ENCODE peak calls at places on chromosome 9, in ten cellular contexts. One of them, this sample, is unnamed.

GRCh38 chr9:134698111-134698510 is 56.5 kb downstream of the COL5A1 start:
- DNase-seq in IMR-90: no peak
- DNase-seq in HepG2: no peak
- DNase-seq in endodermal cell: no peak
- DNase-seq in astrocyte: no peak
- DNase-seq in fibroblast of lung: no peak
- DNase-seq in HCT116: no peak
- DNase-seq in SK-N-SH: no peak
- DNase-seq in kidney: peak
- DNase-seq in PC-3: no peak
- DNase-seq in this sample: no peak

GRCh38 chr9:123424131-123424530 is 68.1 kb downstream of the CRB2 start:
- DNase-seq in IMR-90: no peak
- DNase-seq in HepG2: no peak
- DNase-seq in endodermal cell: peak
- DNase-seq in astrocyte: no peak
- DNase-seq in fibroblast of lung: no peak
- DNase-seq in HCT116: no peak
- DNase-seq in SK-N-SH: no peak
- DNase-seq in kidney: no peak
- DNase-seq in PC-3: no peak
- DNase-seq in this sample: no peak

GRCh38 chr9:71249729-71250317 is 128.4 kb upstream of the TRPM3 start:
- DNase-seq in IMR-90: peak
- DNase-seq in HepG2: peak
- DNase-seq in endodermal cell: peak
- DNase-seq in astrocyte: peak
- DNase-seq in fibroblast of lung: peak
- DNase-seq in HCT116: peak
- DNase-seq in SK-N-SH: peak
- DNase-seq in kidney: no peak
- DNase-seq in PC-3: peak
- DNase-seq in this sample: peak

GRCh38 chr9:111427186-111427585 is 57.0 kb downstream of the ECPAS start:
- DNase-seq in IMR-90: peak
- DNase-seq in HepG2: no peak
- DNase-seq in endodermal cell: no peak
- DNase-seq in astrocyte: peak
- DNase-seq in fibroblast of lung: peak
- DNase-seq in HCT116: peak
- DNase-seq in SK-N-SH: no peak
- DNase-seq in kidney: no peak
- DNase-seq in PC-3: peak
- DNase-seq in this sample: no peak

GRCh38 chr9:94156549-94157407 is 72.5 kb downstream of the PTPDC1 start:
- DNase-seq in IMR-90: peak
- DNase-seq in HepG2: peak
- DNase-seq in endodermal cell: peak
- DNase-seq in astrocyte: peak
- DNase-seq in fibroblast of lung: peak
- DNase-seq in HCT116: no peak
- DNase-seq in SK-N-SH: no peak
- DNase-seq in kidney: peak
- DNase-seq in PC-3: peak
- DNase-seq in this sample: peak

GRCh38 chr9:114923918-114924317 is 6.5 kb downstream of the TNFSF8 start:
- DNase-seq in IMR-90: no peak
- DNase-seq in HepG2: no peak
- DNase-seq in endodermal cell: no peak
- DNase-seq in astrocyte: no peak
- DNase-seq in fibroblast of lung: no peak
- DNase-seq in HCT116: no peak
- DNase-seq in SK-N-SH: no peak
- DNase-seq in kidney: no peak
- DNase-seq in PC-3: no peak
- DNase-seq in this sample: no peak

GRCh38 chr9:137461663-137462395 is 2.7 kb upstream of the NSMF start:
- DNase-seq in IMR-90: no peak
- DNase-seq in HepG2: no peak
- DNase-seq in endodermal cell: peak
- DNase-seq in astrocyte: no peak
- DNase-seq in fibroblast of lung: no peak
- DNase-seq in HCT116: peak
- DNase-seq in SK-N-SH: no peak
- DNase-seq in kidney: peak
- DNase-seq in PC-3: no peak
- DNase-seq in this sample: no peak

GRCh38 chr9:126327750-126328120 is 1.1 kb downstream of the MVB12B start:
- DNase-seq in IMR-90: no peak
- DNase-seq in HepG2: no peak
- DNase-seq in endodermal cell: no peak
- DNase-seq in astrocyte: no peak
- DNase-seq in fibroblast of lung: no peak
- DNase-seq in HCT116: no peak
- DNase-seq in SK-N-SH: peak
- DNase-seq in kidney: no peak
- DNase-seq in PC-3: no peak
- DNase-seq in this sample: no peak

GRCh38 chr9:93064392-93065124 is 6.1 kb downstream of the SUSD3 start:
- DNase-seq in IMR-90: no peak
- DNase-seq in HepG2: no peak
- DNase-seq in endodermal cell: peak
- DNase-seq in astrocyte: peak
- DNase-seq in fibroblast of lung: peak
- DNase-seq in HCT116: no peak
- DNase-seq in SK-N-SH: no peak
- DNase-seq in kidney: peak
- DNase-seq in PC-3: no peak
- DNase-seq in this sample: peak

GRCh38 chr9:26375448-26375847 is 517.2 kb downstream of the CAAP1 start:
- DNase-seq in IMR-90: peak
- DNase-seq in HepG2: no peak
- DNase-seq in endodermal cell: no peak
- DNase-seq in astrocyte: no peak
- DNase-seq in fibroblast of lung: peak
- DNase-seq in HCT116: no peak
- DNase-seq in SK-N-SH: no peak
- DNase-seq in kidney: no peak
- DNase-seq in PC-3: peak
- DNase-seq in this sample: no peak

DNA sequence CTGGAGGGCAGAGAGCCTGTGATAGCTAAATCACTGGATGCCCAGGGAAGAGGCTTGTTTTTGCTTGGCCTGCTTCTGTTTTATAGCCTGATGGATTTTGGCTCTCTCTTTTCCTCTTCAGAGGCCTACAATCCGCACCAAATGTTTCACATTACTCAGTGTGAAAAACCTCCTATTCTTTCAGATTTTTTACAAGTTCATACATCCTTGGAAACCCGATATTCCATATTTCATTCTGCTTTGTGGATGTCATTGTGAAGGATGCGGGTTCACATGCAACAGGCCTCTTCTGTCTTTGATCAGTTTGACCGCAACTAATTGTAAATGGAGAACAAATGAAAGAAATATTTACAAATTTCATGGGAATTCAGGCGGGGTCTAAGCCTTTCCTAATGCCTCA is 269.9 kb downstream of the DMRT2 start:
- DNase-seq in IMR-90: no peak
- DNase-seq in HepG2: no peak
- DNase-seq in endodermal cell: no peak
- DNase-seq in astrocyte: no peak
- DNase-seq in fibroblast of lung: no peak
- DNase-seq in HCT116: no peak
- DNase-seq in SK-N-SH: no peak
- DNase-seq in kidney: no peak
- DNase-seq in PC-3: no peak
- DNase-seq in this sample: no peak
- H3K27ac ChIP-seq in IMR-90: no peak
- H3K27ac ChIP-seq in HepG2: no peak
- H3K27ac ChIP-seq in endodermal cell: peak
- H3K27ac ChIP-seq in astrocyte: no peak
- H3K27ac ChIP-seq in fibroblast of lung: no peak
- H3K27ac ChIP-seq in HCT116: no peak
- H3K27ac ChIP-seq in SK-N-SH: no peak
- H3K27ac ChIP-seq in kidney: no peak
- H3K27ac ChIP-seq in PC-3: no peak
- H3K27ac ChIP-seq in this sample: no peak

DNA sequence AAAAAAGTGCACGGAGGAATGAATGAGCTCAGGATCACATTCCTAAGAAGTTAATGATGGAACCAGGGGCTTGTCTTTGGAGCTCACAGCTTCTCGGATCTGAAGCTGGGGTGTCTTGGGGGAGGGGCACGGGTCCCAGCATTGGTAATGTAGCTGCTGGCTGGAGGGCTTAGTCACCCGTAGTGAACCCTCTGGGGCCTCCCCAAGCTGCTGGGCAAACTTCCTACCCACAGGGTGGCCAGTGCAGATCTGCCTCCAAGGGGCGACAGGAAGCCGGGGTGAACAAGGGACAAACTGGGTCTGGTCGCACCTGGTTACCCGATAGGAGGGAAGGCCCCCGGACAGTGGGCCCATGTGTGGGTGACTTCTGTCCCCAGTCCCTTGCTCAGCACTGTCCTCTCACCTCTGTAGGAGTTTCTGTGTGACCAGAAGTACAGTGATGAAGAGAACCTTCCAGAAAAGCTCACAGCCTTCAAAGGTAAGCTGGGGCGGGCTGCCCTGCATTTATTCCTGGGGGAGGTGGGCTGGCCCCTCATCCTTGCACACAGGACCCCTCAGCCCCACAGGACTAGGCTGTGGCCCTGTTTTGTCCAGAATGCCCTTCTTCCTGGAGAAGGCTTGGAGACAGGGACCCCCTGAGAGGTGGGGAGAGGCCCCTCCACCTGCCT is 14.1 kb upstream of the NUP214 start:
- DNase-seq in IMR-90: no peak
- DNase-seq in HepG2: no peak
- DNase-seq in endodermal cell: no peak
- DNase-seq in astrocyte: no peak
- DNase-seq in fibroblast of lung: peak
- DNase-seq in HCT116: no peak
- DNase-seq in SK-N-SH: no peak
- DNase-seq in kidney: peak
- DNase-seq in PC-3: no peak
- DNase-seq in this sample: no peak
- H3K9ac ChIP-seq in IMR-90: no peak
- H3K9ac ChIP-seq in HepG2: peak
- H3K9ac ChIP-seq in endodermal cell: no peak
- H3K9ac ChIP-seq in astrocyte: no peak
- H3K9ac ChIP-seq in fibroblast of lung: no peak
- H3K9ac ChIP-seq in HCT116: no peak
- H3K9ac ChIP-seq in SK-N-SH: no peak
- H3K9ac ChIP-seq in kidney: no peak
- H3K9ac ChIP-seq in PC-3: no peak
- H3K9ac ChIP-seq in this sample: no peak

GRCh38 chr9:98950262-98950661 is 6.6 kb downstream of the COL15A1 start:
- DNase-seq in IMR-90: no peak
- DNase-seq in HepG2: no peak
- DNase-seq in endodermal cell: peak
- DNase-seq in astrocyte: no peak
- DNase-seq in fibroblast of lung: no peak
- DNase-seq in HCT116: no peak
- DNase-seq in SK-N-SH: no peak
- DNase-seq in kidney: no peak
- DNase-seq in PC-3: no peak
- DNase-seq in this sample: no peak

GRCh38 chr9:98957826-98958225 is 14.1 kb downstream of the COL15A1 start:
- DNase-seq in IMR-90: no peak
- DNase-seq in HepG2: no peak
- DNase-seq in endodermal cell: no peak
- DNase-seq in astrocyte: no peak
- DNase-seq in fibroblast of lung: no peak
- DNase-seq in HCT116: no peak
- DNase-seq in SK-N-SH: no peak
- DNase-seq in kidney: no peak
- DNase-seq in PC-3: no peak
- DNase-seq in this sample: no peak

GRCh38 chr9:98951967-98952366 is 8.3 kb downstream of the COL15A1 start:
- DNase-seq in IMR-90: no peak
- DNase-seq in HepG2: no peak
- DNase-seq in endodermal cell: no peak
- DNase-seq in astrocyte: no peak
- DNase-seq in fibroblast of lung: peak
- DNase-seq in HCT116: no peak
- DNase-seq in SK-N-SH: no peak
- DNase-seq in kidney: no peak
- DNase-seq in PC-3: no peak
- DNase-seq in this sample: no peak

GRCh38 chr9:98955259-98955658 is 11.6 kb downstream of the COL15A1 start:
- DNase-seq in IMR-90: no peak
- DNase-seq in HepG2: no peak
- DNase-seq in endodermal cell: peak
- DNase-seq in astrocyte: no peak
- DNase-seq in fibroblast of lung: no peak
- DNase-seq in HCT116: no peak
- DNase-seq in SK-N-SH: no peak
- DNase-seq in kidney: no peak
- DNase-seq in PC-3: no peak
- DNase-seq in this sample: no peak

DNA sequence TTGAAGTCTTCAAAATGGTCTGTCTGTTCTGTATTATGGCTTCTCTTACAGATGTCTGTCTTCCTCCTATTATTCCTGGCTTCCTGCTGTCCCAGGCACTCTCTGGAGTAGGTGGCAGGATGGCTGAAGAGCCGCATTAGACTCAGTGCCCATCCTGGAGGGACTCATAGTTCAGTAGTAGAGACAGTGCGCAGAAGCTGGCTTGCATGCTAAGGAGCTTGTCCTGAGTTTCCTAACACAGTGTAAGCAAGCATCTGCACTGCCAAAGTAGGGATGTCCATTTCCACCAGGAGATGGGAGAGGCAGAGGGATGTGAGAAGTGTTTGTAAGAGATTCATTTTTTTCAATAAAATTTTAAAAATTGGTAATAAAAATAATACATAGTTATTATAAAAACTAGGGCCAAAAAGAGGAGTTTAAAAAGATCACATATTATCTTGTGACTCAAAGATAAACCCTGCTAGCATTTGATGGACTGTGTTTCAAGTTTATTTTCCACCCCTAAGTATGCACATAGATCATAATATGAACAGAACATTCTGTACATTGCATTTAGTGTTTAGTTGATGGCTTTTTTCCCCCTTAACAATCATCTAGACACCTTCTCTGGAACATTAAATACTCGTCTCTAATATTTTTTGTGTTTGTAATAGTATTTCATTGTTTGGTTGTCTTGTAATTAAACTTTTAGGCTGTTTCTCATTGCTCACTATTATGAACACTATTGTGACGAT is 10.3 kb downstream of the COL15A1 start:
- DNase-seq in IMR-90: no peak
- DNase-seq in HepG2: no peak
- DNase-seq in endodermal cell: peak
- DNase-seq in astrocyte: no peak
- DNase-seq in fibroblast of lung: no peak
- DNase-seq in HCT116: no peak
- DNase-seq in SK-N-SH: no peak
- DNase-seq in kidney: no peak
- DNase-seq in PC-3: no peak
- DNase-seq in this sample: no peak
- H3K27ac ChIP-seq in IMR-90: no peak
- H3K27ac ChIP-seq in HepG2: no peak
- H3K27ac ChIP-seq in endodermal cell: no peak
- H3K27ac ChIP-seq in astrocyte: no peak
- H3K27ac ChIP-seq in fibroblast of lung: no peak
- H3K27ac ChIP-seq in HCT116: no peak
- H3K27ac ChIP-seq in SK-N-SH: no peak
- H3K27ac ChIP-seq in kidney: no peak
- H3K27ac ChIP-seq in PC-3: no peak
- H3K27ac ChIP-seq in this sample: no peak

GRCh38 chr9:108142504-108143201 is 653.1 kb upstream of the KLF4 start:
- DNase-seq in IMR-90: peak
- DNase-seq in HepG2: no peak
- DNase-seq in endodermal cell: peak
- DNase-seq in astrocyte: peak
- DNase-seq in fibroblast of lung: peak
- DNase-seq in HCT116: no peak
- DNase-seq in SK-N-SH: no peak
- DNase-seq in kidney: peak
- DNase-seq in PC-3: no peak
- DNase-seq in this sample: peak
- H3K9ac ChIP-seq in IMR-90: peak
- H3K9ac ChIP-seq in HepG2: no peak
- H3K9ac ChIP-seq in endodermal cell: no peak
- H3K9ac ChIP-seq in astrocyte: no peak
- H3K9ac ChIP-seq in fibroblast of lung: no peak
- H3K9ac ChIP-seq in HCT116: no peak
- H3K9ac ChIP-seq in SK-N-SH: no peak
- H3K9ac ChIP-seq in kidney: no peak
- H3K9ac ChIP-seq in PC-3: no peak
- H3K9ac ChIP-seq in this sample: no peak

This sample was measured in colonic mucosa.